ENCODE peak calls at places on chromosome 4, in four cellular contexts. U, I, A and K are unnamed samples.

GRCh38 chr4:20297800-20298199 is 46.1 kb downstream of the SLIT2 start:
- DNase-seq in A (no peak), U (no peak), I (no peak), K (no peak)

GRCh38 chr4:14834382-14834781 is 167.9 kb upstream of the CPEB2 start:
- DNase-seq in U (no peak), A (no peak), I (no peak), K (no peak)

GRCh38 chr4:2263701-2264321 is 1.9 kb upstream of the MXD4 start:
- DNase-seq in I (no peak), A (no peak), U (no peak), K (no peak)

GRCh38 chr4:6941796-6942195 is 32.2 kb downstream of the TBC1D14 start:
- DNase-seq in U (no peak), A (no peak), I (peak), K (no peak)

GRCh38 chr4:165458451-165458850 is 79.6 kb downstream of the CPE start:
- DNase-seq in A (no peak), U (no peak), I (no peak), K (no peak)

GRCh38 chr4:3523146-3523627 is 9.0 kb downstream of the LRPAP1 start:
- DNase-seq in I (no peak), A (no peak), U (no peak), K (no peak)

GRCh38 chr4:181181331-181181730 is 1061.9 kb upstream of the TENM3 start:
- DNase-seq in A (no peak), U (no peak), I (peak), K (no peak)

GRCh38 chr4:173698557-173699262 is 168.7 kb upstream of the HAND2 start:
- DNase-seq in U (no peak), I (no peak), A (no peak), K (no peak)

GRCh38 chr4:153137168-153137567 is 67.1 kb upstream of the TRIM2 start:
- DNase-seq in I (peak), A (no peak), U (peak), K (no peak)

GRCh38 chr4:41204400-41204978 is 9.9 kb downstream of the APBB2 start:
- DNase-seq in U (peak), A (no peak), I (peak), K (no peak)

GRCh38 chr4:797066-797465 is 28.9 kb downstream of the CPLX1 start:
- DNase-seq in I (no peak), U (no peak), A (no peak), K (no peak)

GRCh38 chr4:87529187-87529586 is at the start of gene SPARCL1:
- DNase-seq in I (no peak), U (no peak), A (no peak), K (no peak)

GRCh38 chr4:153170407-153170806 is 33.8 kb upstream of the TRIM2 start:
- DNase-seq in U (no peak), I (no peak), A (no peak), K (no peak)

GRCh38 chr4:126526335-126526734 is 1106.4 kb upstream of the INTU start:
- DNase-seq in A (no peak), U (no peak), I (peak), K (no peak)

GRCh38 chr4:99574530-99575314 is at the start of gene MTTP:
- DNase-seq in U (no peak), I (no peak), A (no peak), K (no peak)

GRCh38 chr4:93781198-93781597 is 47.4 kb upstream of the ATOH1 start:
- DNase-seq in I (no peak), U (no peak), A (no peak), K (no peak)

GRCh38 chr4:113502476-113502875 is 259.1 kb downstream of the CAMK2D start:
- DNase-seq in A (no peak), U (peak), I (peak), K (no peak)

GRCh38 chr4:92599044-92599443 is 295.3 kb downstream of the GRID2 start:
- DNase-seq in U (peak), A (no peak), I (peak), K (no peak)

GRCh38 chr4:83255584-83255983 is 29.0 kb downstream of the COQ2 start:
- DNase-seq in A (no peak), U (peak), I (peak), K (no peak)

GRCh38 chr4:124738994-124739393 is 26.5 kb upstream of the ANKRD50 start:
- DNase-seq in I (no peak), A (no peak), U (no peak), K (no peak)